ENCODE peak calls at places on chromosome 22, in six cellular contexts. One of them, this sample, is unnamed.
A peak's percentile ranks its signal among the peaks of the same experiment; 100 is the strongest.

GRCh38 chr22:48720662-48721393 is 1106.8 kb downstream of the BRD1 start:
- DNase-seq in T-helper 9 cell: no peak
- DNase-seq in coronary artery: no peak
- DNase-seq in neural progenitor cell: no peak
- DNase-seq in T1000: no peak
- DNase-seq in NCI-H460: no peak
- DNase-seq in this sample: no peak

GRCh38 chr22:35349368-35349703 is 31.6 kb upstream of the HMOX1 start:
- DNase-seq in NCI-H460: no peak
- DNase-seq in neural progenitor cell: no peak
- DNase-seq in coronary artery: no peak
- DNase-seq in T-helper 9 cell: no peak
- DNase-seq in T1000: no peak
- DNase-seq in this sample: no peak

GRCh38 chr22:36839356-36840073 is 21.3 kb upstream of the NCF4 start:
- DNase-seq in coronary artery: no peak
- DNase-seq in neural progenitor cell: no peak
- DNase-seq in T1000: no peak
- DNase-seq in T-helper 9 cell: no peak
- DNase-seq in NCI-H460: no peak
- DNase-seq in this sample: no peak

GRCh38 chr22:43867839-43868652 is 5.7 kb upstream of the SULT4A1 start:
- DNase-seq in neural progenitor cell: peak; percentile 94
- DNase-seq in coronary artery: no peak
- DNase-seq in T-helper 9 cell: peak; percentile 8
- DNase-seq in NCI-H460: peak; percentile 49
- DNase-seq in T1000: peak; percentile 25
- DNase-seq in this sample: no peak

GRCh38 chr22:21818487-21819182 is 48.8 kb downstream of the MAPK1 start:
- DNase-seq in coronary artery: no peak
- DNase-seq in neural progenitor cell: no peak
- DNase-seq in T1000: no peak
- DNase-seq in T-helper 9 cell: no peak
- DNase-seq in NCI-H460: no peak
- DNase-seq in this sample: no peak

GRCh38 chr22:31212783-31213626 is 907 bp downstream of the LIMK2 start:
- DNase-seq in coronary artery: no peak
- DNase-seq in neural progenitor cell: peak; percentile 17
- DNase-seq in T1000: no peak
- DNase-seq in T-helper 9 cell: no peak
- DNase-seq in NCI-H460: no peak
- DNase-seq in this sample: no peak

GRCh38 chr22:46107089-46107664 is 43.1 kb upstream of the PPARA start:
- DNase-seq in coronary artery: no peak
- DNase-seq in T1000: no peak
- DNase-seq in T-helper 9 cell: no peak
- DNase-seq in neural progenitor cell: no peak
- DNase-seq in NCI-H460: no peak
- DNase-seq in this sample: no peak

GRCh38 chr22:50600967-50601668 is 525 bp downstream of the MAPK8IP2 start:
- DNase-seq in neural progenitor cell: no peak
- DNase-seq in NCI-H460: no peak
- DNase-seq in T1000: no peak
- DNase-seq in coronary artery: no peak
- DNase-seq in T-helper 9 cell: no peak
- DNase-seq in this sample: no peak

GRCh38 chr22:21599053-21599893 is 30.5 kb downstream of the YDJC start:
- DNase-seq in T1000: no peak
- DNase-seq in neural progenitor cell: no peak
- DNase-seq in coronary artery: no peak
- DNase-seq in T-helper 9 cell: no peak
- DNase-seq in NCI-H460: no peak
- DNase-seq in this sample: no peak

GRCh38 chr22:44261164-44261860 is 51.4 kb downstream of the SHISAL1 start:
- DNase-seq in T1000: no peak
- DNase-seq in coronary artery: peak; percentile 38
- DNase-seq in T-helper 9 cell: no peak
- DNase-seq in NCI-H460: no peak
- DNase-seq in neural progenitor cell: no peak
- DNase-seq in this sample: no peak